ENCODE peak calls at places on chromosomes 5 and 9, in eight cellular contexts. D is cardiac muscle cell, P is endodermal cell, O is hepatocyte, X is AG09309, N is sigmoid colon, A is upper lobe of right lung, G is AG10803. B is an unnamed sample.

GRCh38 chr5:62689599-62690368 is 111.2 kb downstream of the LRRC70 start:
- DNase-seq in A (no peak), P (no peak), O (no peak), N (no peak), X (peak; percentile 5), G (no peak), D (no peak), B (no peak)

GRCh38 chr5:129664336-129664937 is 83.5 kb upstream of the MINAR2 start:
- DNase-seq in O (peak; percentile 54), P (peak; percentile 77), D (peak; percentile 41), G (no peak), A (no peak), N (no peak), X (peak; percentile 14), B (peak; percentile 65)

GRCh38 chr5:116626272-116626723 is 51.7 kb upstream of the SEMA6A start:
- DNase-seq in N (peak; percentile 92), X (no peak), A (no peak), G (peak; percentile 12), P (no peak), D (no peak), O (peak; percentile 61), B (peak; percentile 84)

GRCh38 chr5:41761663-41762062 is 108.6 kb downstream of the OXCT1 start:
- DNase-seq in D (no peak), P (no peak), A (no peak), X (no peak), N (no peak), O (no peak), G (no peak), B (no peak)

GRCh38 chr5:151020304-151021031 is at the start of gene GPX3:
- DNase-seq in N (peak; percentile 98), O (peak; percentile 84), A (peak; percentile 96), D (peak; percentile 95), X (no peak), P (peak; percentile 97), G (peak; percentile 34), B (no peak)

GRCh38 chr9:33946779-33947535 is 101.7 kb downstream of the UBAP2 start:
- DNase-seq in A (no peak), O (no peak), X (peak; percentile 94), P (no peak), G (peak; percentile 99), N (no peak), D (no peak), B (peak; percentile 95)

GRCh38 chr5:78473747-78474146 is 113.3 kb downstream of the SCAMP1 start:
- DNase-seq in G (no peak), A (no peak), D (no peak), X (no peak), N (no peak), O (no peak), P (no peak), B (no peak)

GRCh38 chr5:31496891-31497290 is 35.0 kb downstream of the DROSHA start:
- DNase-seq in O (no peak), N (no peak), D (no peak), G (no peak), P (no peak), X (no peak), A (no peak), B (no peak)

GRCh38 chr5:132756542-132756941 is 9.3 kb downstream of the CCNI2 start:
- DNase-seq in X (no peak), O (no peak), D (no peak), G (no peak), N (no peak), A (no peak), P (peak; percentile 34), B (no peak)

GRCh38 chr9:115204827-115205506 is 87.0 kb upstream of the TNC start:
- DNase-seq in O (peak; percentile 54), N (no peak), A (no peak), G (peak; percentile 89), P (no peak), X (peak; percentile 59), D (no peak), B (peak; percentile 91)

GRCh38 chr9:131555841-131556673 is 10.7 kb downstream of the PRRT1B start:
- DNase-seq in P (no peak), A (no peak), D (no peak), G (no peak), N (no peak), X (no peak), O (no peak), B (no peak)

GRCh38 chr9:93427655-93428379 is 23.7 kb upstream of the FAM120A start:
- DNase-seq in O (no peak), G (no peak), N (no peak), D (no peak), P (peak; percentile 70), X (no peak), A (no peak), B (no peak)
- TF ChIP-seq CTCF in O (peak; percentile 24), G (no peak), N (no peak), D (peak; percentile 38), P (peak; percentile 67), X (no peak), A (peak; percentile 23), B (peak; percentile 34)

DNA sequence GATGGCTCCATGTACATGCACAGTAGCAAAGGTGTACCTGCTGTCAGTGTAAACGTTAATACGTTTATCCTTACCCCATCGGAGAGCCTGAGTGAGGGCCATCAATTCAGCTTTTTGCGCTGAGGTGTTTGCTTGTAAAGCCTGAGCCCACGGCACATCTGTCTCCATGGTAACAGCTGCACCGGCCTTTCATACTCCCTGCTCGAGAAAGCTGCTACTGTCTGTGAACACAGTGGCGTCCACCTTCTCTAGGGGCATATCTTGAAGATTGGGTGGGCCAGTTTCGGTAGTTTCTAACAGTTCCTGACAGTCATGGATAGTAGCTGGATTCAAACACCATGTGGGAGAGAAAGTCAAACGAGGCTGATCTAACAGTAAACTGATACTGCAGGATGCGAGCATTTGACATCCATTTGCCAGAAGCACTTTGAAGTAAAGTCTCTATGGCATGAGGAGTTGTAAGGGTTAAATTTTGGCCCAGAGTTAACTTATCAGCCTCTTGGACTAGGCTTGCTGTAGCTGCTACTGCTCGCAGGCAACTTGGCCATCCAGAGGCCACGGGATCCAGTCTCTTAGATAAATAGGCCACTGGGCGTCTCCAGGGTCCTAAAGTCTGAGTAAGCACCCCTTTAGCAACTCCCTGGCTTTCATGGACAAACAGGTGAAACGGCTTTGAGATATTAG is 21.0 kb upstream of the RHOBTB3 start:
- DNase-seq in X (no peak), O (peak; percentile 78), N (peak; percentile 70), G (no peak), A (no peak), P (peak; percentile 92), D (peak; percentile 90), B (no peak)
- H3K4me3 ChIP-seq in X (no peak overlapping the region), O (no peak overlapping the region), N (no peak overlapping the region), G (no peak overlapping the region), A (no peak overlapping the region), P (peak overlapping the region; percentile 68), D (peak overlapping the region; percentile 26), B (no peak overlapping the region)

GRCh38 chr5:107068782-107069181 is 602.0 kb downstream of the EFNA5 start:
- DNase-seq in G (no peak), D (no peak), A (no peak), N (no peak), X (no peak), O (no peak), P (no peak), B (no peak)

GRCh38 chr5:107063511-107063910 is 607.2 kb downstream of the EFNA5 start:
- DNase-seq in X (no peak), G (no peak), A (no peak), P (no peak), O (no peak), D (no peak), N (no peak), B (peak; percentile 8)

GRCh38 chr5:107072440-107072839 is 598.3 kb downstream of the EFNA5 start:
- DNase-seq in X (no peak), G (no peak), P (no peak), D (no peak), O (no peak), A (no peak), N (no peak), B (no peak)

GRCh38 chr5:107072967-107073366 is 597.8 kb downstream of the EFNA5 start:
- DNase-seq in D (no peak), P (no peak), O (peak; percentile 11), X (no peak), G (no peak), A (no peak), N (no peak), B (no peak)

DNA sequence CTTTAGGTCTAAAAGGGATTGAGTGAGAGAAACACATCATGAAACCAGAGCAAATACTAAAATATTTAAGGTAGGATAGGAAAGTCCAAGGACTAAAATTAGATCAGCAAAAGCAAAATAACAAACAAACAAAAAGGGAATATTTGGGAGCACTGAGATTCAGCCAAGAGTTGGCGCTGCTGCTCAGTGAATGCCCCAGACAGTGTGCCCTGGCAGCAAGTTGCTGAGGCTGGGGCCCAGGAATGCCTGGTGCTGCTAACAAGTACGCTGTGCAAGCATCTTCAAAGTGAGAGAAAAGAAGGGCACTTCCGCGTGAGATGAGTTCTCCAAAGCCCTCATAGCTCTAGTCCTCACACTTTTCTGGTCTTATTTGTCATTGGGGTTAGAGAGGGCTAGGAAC is 603.3 kb downstream of the EFNA5 start:
- DNase-seq in X (no peak), O (no peak), G (no peak), P (peak; percentile 65), N (no peak), A (no peak), D (no peak), B (no peak)
- TF ChIP-seq CTCF in X (no peak), O (no peak), G (no peak), P (peak; percentile 14), N (no peak), A (no peak), D (no peak), B (no peak)

GRCh38 chr5:10637944-10638343 is 74.1 kb downstream of the ANKRD33B start:
- DNase-seq in N (no peak), D (no peak), P (no peak), A (no peak), O (no peak), G (no peak), X (no peak), B (no peak)
- H3K4me3 ChIP-seq in N (no peak overlapping the region), D (no peak overlapping the region), P (no peak overlapping the region), A (no peak overlapping the region), O (no peak overlapping the region), G (no peak overlapping the region), X (no peak overlapping the region), B (no peak overlapping the region)

GRCh38 chr5:134851307-134851923 is 5.6 kb downstream of the C5orf24 start:
- DNase-seq in N (no peak), P (no peak), G (peak; percentile 64), O (no peak), D (no peak), X (no peak), A (no peak), B (peak; percentile 67)
- TF ChIP-seq CTCF in N (no peak), P (peak; percentile 59), G (peak; percentile 72), O (peak; percentile 41), D (peak; percentile 75), X (peak; percentile 72), A (peak; percentile 40), B (peak; percentile 71)

B was measured in fibroblast of mammary gland.